ENCODE peak calls at places on chromosomes 1 and 21, in seven cellular contexts. H is heart left ventricle, Z is K562, R is left ventricle myocardium inferior, L is left lung, A is epithelial cell of prostate, V is IMR-90. P is an unnamed sample.

GRCh38 chr1:194787001-194787400 is 1600.6 kb upstream of the B3GALT2 start:
- DNase-seq in R (no peak), Z (no peak), V (no peak), L (no peak), A (no peak), H (no peak), P (no peak)

GRCh38 chr1:170267317-170267716 is 121.6 kb downstream of the NTMT2 start:
- DNase-seq in Z (no peak), A (no peak), V (peak), L (no peak), H (no peak), R (no peak), P (no peak)

GRCh38 chr1:243471026-243471685 is 215.3 kb downstream of the SDCCAG8 start:
- DNase-seq in L (no peak), Z (no peak), V (no peak), H (no peak), A (no peak), R (no peak), P (no peak)

GRCh38 chr1:96388421-96389310 is 332.9 kb upstream of the PTBP2 start:
- DNase-seq in A (no peak), L (no peak), H (no peak), R (no peak), V (peak), Z (no peak), P (no peak)

GRCh38 chr1:5829414-5829813 is 162.8 kb downstream of the NPHP4 start:
- DNase-seq in H (no peak), Z (no peak), V (no peak), L (no peak), A (no peak), R (no peak), P (no peak)

GRCh38 chr1:28898267-28898955 is 16.0 kb upstream of the EPB41 start:
- DNase-seq in R (no peak), V (no peak), Z (no peak), H (no peak), L (no peak), A (no peak), P (no peak)

GRCh38 chr1:115807723-115808122 is 33.2 kb downstream of the NHLH2 start:
- DNase-seq in A (no peak), H (peak), Z (peak), L (no peak), V (peak), R (no peak), P (no peak)

GRCh38 chr1:84756455-84757082 is 66.3 kb upstream of the SSX2IP start:
- DNase-seq in H (no peak), R (no peak), A (no peak), L (no peak), V (peak), Z (no peak), P (no peak)

GRCh38 chr1:22131875-22132486 is 10.9 kb downstream of the WNT4 start:
- DNase-seq in H (no peak), R (no peak), Z (peak), L (no peak), V (no peak), A (no peak), P (peak)

GRCh38 chr1:208541225-208541855 is 297.2 kb upstream of the PLXNA2 start:
- DNase-seq in Z (no peak), V (no peak), H (no peak), L (no peak), A (no peak), R (no peak), P (no peak)

GRCh38 chr1:200153277-200154055 is 126.0 kb downstream of the NR5A2 start:
- DNase-seq in Z (no peak), R (no peak), V (no peak), L (no peak), H (no peak), A (no peak), P (peak)

GRCh38 chr21:45366931-45367401 is 38.0 kb upstream of the COL18A1 start:
- DNase-seq in V (peak), A (no peak), Z (peak), R (peak), L (no peak), H (peak), P (no peak)

GRCh38 chr21:44866780-44867179 is 6.7 kb downstream of the PTTG1IP start:
- DNase-seq in L (no peak), H (no peak), R (no peak), Z (no peak), A (no peak), V (peak), P (no peak)

GRCh38 chr1:111952258-111952657 is 37.2 kb downstream of the KCND3 start:
- DNase-seq in R (no peak), A (peak), L (no peak), H (no peak), Z (no peak), V (no peak), P (no peak)

GRCh38 chr1:44025816-44026215 is 5.4 kb downstream of the SLC6A9 start:
- DNase-seq in L (peak), A (no peak), Z (no peak), V (no peak), H (no peak), R (no peak), P (no peak)

GRCh38 chr21:26941436-26941835 is 25.5 kb downstream of the ADAMTS5 start:
- DNase-seq in R (no peak), L (no peak), V (peak), Z (no peak), H (no peak), A (no peak), P (no peak)

GRCh38 chr1:47238935-47239640 is 7.1 kb upstream of the TAL1 start:
- DNase-seq in Z (no peak), R (no peak), L (no peak), V (no peak), A (no peak), H (no peak), P (no peak)

GRCh38 chr1:147821883-147822282 is 61.5 kb upstream of the GJA5 start:
- DNase-seq in L (no peak), R (no peak), V (no peak), H (peak), A (no peak), Z (no peak), P (no peak)

GRCh38 chr1:27951396-27951795 is 8.4 kb upstream of the XKR8 start:
- DNase-seq in Z (no peak), L (no peak), R (no peak), V (no peak), A (no peak), H (no peak), P (no peak)

GRCh38 chr21:33541105-33541711 is 709 bp downstream of the GART start:
- DNase-seq in R (no peak), V (peak), L (no peak), H (no peak), Z (peak), A (no peak), P (no peak)

GRCh38 chr1:232328496-232329102 is 301.3 kb downstream of the SIPA1L2 start:
- DNase-seq in R (no peak), H (no peak), A (no peak), V (peak), Z (no peak), L (no peak), P (no peak)

GRCh38 chr1:54967372-54967771 is 13.1 kb upstream of the TMEM61 start:
- DNase-seq in Z (no peak), V (no peak), H (no peak), A (no peak), R (no peak), L (no peak), P (no peak)

GRCh38 chr1:24995661-24996060 is 65.6 kb upstream of the RUNX3 start:
- DNase-seq in A (no peak), V (no peak), Z (no peak), R (no peak), H (no peak), L (no peak), P (no peak)

GRCh38 chr1:247277211-247277610 is 21.3 kb downstream of the VN1R5 start:
- DNase-seq in R (no peak), Z (no peak), L (no peak), A (no peak), H (no peak), V (no peak), P (no peak)

GRCh38 chr21:17462276-17462981 is 50.4 kb upstream of the CXADR start:
- DNase-seq in L (no peak), H (no peak), R (no peak), V (peak), A (no peak), Z (no peak), P (no peak)

GRCh38 chr1:239574112-239574511 is 187.7 kb downstream of the CHRM3 start:
- DNase-seq in A (no peak), H (no peak), L (no peak), R (no peak), Z (no peak), V (no peak), P (no peak)

GRCh38 chr1:234998174-234998741 is 130.4 kb downstream of the TOMM20 start:
- DNase-seq in Z (no peak), R (peak), H (peak), A (peak), V (no peak), L (peak), P (no peak)

GRCh38 chr1:199747984-199748383 is 279.5 kb upstream of the NR5A2 start:
- DNase-seq in R (no peak), H (no peak), Z (no peak), L (no peak), V (no peak), A (no peak), P (no peak)

GRCh38 chr1:152034654-152035405 is 2.0 kb downstream of the S100A11 start:
- DNase-seq in H (peak), L (no peak), A (no peak), R (no peak), Z (peak), V (peak), P (peak)

GRCh38 chr1:26700711-26701110 is 4.9 kb downstream of the ARID1A start:
- DNase-seq in R (no peak), A (no peak), H (no peak), L (no peak), V (peak), Z (no peak), P (no peak)
- H3K27ac ChIP-seq in R (no peak), A (peak), H (no peak), L (peak), V (no peak), Z (peak), P (no peak)

DNA sequence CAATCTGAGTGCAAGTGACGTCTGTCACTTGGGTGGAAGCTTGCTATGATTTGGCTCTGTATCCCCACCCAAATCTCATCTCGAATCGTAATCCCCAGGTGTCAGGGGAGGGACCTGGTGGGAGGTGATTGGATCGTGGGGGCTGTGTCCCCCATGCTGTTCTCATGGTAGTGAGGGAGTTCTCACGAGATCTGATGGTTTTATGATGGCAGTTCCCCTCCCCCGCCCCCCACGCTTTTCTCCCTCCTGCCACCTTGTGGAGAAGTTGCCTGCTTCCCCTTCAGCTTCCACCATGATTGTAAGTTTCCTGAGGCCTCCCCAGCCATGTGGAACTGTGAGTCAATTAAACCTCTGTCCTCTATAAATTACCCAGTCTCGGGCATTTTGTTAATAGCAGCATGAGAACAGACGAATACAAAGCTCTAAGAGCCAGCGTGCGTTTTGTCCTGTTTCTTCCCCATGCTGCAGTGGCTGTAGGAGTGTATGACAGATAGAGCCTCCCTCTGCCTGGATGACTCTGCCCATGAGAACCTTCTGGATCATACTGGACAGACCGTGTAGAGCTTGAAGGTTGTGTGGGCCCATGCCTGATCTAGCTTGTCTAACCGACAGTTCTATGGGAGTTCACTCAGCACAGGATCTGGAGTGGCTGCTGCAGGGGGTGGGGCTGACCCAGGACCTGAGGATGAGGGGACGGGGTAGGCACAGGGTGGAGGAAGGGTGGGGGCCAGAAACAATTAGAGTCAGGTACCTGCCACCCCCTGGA is 139.7 kb upstream of the ERRFI1 start:
- DNase-seq in A (no peak), L (no peak), R (no peak), V (no peak), Z (no peak), H (no peak), P (no peak)
- H3K27ac ChIP-seq in A (no peak), L (no peak), R (no peak), V (no peak), Z (no peak), H (no peak), P (no peak)

GRCh38 chr21:42102946-42103345 is 31.8 kb downstream of the UMODL1 start:
- DNase-seq in R (no peak), V (no peak), H (no peak), L (no peak), Z (no peak), A (no peak), P (no peak)
- H3K27ac ChIP-seq in R (no peak), V (no peak), H (no peak), L (no peak), Z (no peak), A (no peak), P (no peak)

GRCh38 chr1:201739054-201739453 is 89.9 kb upstream of the IPO9 start:
- DNase-seq in L (no peak), V (no peak), A (no peak), Z (no peak), R (no peak), H (no peak), P (no peak)

GRCh38 chr1:201734776-201735175 is 94.2 kb upstream of the IPO9 start:
- DNase-seq in V (no peak), Z (no peak), H (no peak), L (no peak), A (no peak), R (no peak), P (no peak)

GRCh38 chr1:201739492-201740085 is 89.4 kb upstream of the IPO9 start:
- DNase-seq in H (peak), R (peak), Z (no peak), L (no peak), V (no peak), A (no peak), P (peak)

GRCh38 chr1:201737350-201738060 is 91.5 kb upstream of the IPO9 start:
- DNase-seq in V (peak), A (no peak), Z (no peak), R (peak), H (peak), L (no peak), P (no peak)

DNA sequence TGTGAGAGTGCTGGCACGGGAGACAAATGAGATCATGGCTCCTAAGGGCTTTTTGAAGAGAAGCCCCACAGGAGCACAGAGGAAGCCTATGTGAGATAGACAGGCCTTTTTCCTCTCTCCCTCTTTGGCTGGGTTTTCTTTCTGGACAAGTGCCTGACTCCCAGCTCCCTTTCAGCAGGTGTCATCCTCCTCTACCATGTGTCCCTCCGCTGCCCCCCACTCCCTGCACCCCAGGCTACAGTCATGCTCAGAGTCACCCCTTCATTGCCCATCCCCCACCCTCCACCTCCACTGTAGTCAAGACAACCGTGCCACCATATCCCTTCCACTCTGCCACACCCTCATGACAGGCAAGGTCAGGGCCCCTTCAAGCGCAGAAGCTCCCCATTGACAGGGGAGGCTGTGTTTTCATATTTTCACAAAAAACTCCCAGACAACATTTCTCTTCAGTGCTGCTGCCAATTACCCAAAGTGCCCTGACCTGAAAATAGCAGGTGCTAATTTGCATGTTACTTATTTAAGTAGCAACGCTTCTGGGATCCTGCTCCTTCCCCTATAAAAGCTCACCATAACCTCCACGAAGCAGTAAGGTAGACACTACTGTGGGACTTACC is 92.1 kb upstream of the IPO9 start:
- DNase-seq in A (no peak), L (no peak), R (no peak), Z (no peak), H (no peak), V (no peak), P (no peak)
- H3K27ac ChIP-seq in A (no peak), L (no peak), R (peak), Z (no peak), H (peak), V (no peak), P (no peak)

GRCh38 chr1:226986496-226987178 is 46.5 kb downstream of the COQ8A start:
- DNase-seq in Z (no peak), V (no peak), A (no peak), L (no peak), H (no peak), R (no peak), P (no peak)

GRCh38 chr1:226985239-226985838 is 45.2 kb downstream of the COQ8A start:
- DNase-seq in A (no peak), V (no peak), Z (no peak), R (no peak), L (no peak), H (no peak), P (no peak)

GRCh38 chr1:226984521-226985238 is 44.6 kb downstream of the COQ8A start:
- DNase-seq in Z (no peak), H (peak), A (no peak), R (peak), L (no peak), V (no peak), P (no peak)

GRCh38 chr1:226987179-226987536 is 47.1 kb downstream of the COQ8A start:
- DNase-seq in H (peak), R (no peak), V (no peak), L (no peak), A (no peak), Z (no peak), P (no peak)

GRCh38 chr1:226985839-226986463 is 45.9 kb downstream of the COQ8A start:
- DNase-seq in A (no peak), R (peak), Z (no peak), H (peak), L (no peak), V (no peak), P (no peak)
- H3K27ac ChIP-seq in A (no peak), R (peak), Z (no peak), H (peak), L (no peak), V (no peak), P (no peak)

P was measured in CD8-positive, alpha-beta memory T cell.